ENCODE peak calls at places on chromosome 20, in four cellular contexts. J, K, Q and W are unnamed samples.

GRCh38 chr20:37977786-37978185 is 55.5 kb downstream of the TTI1 start:
- DNase-seq in K (no peak), Q (no peak), J (no peak), W (no peak)

GRCh38 chr20:9422335-9422734 is 92.1 kb upstream of the LAMP5 start:
- DNase-seq in J (no peak), Q (no peak), K (no peak), W (no peak)

GRCh38 chr20:5845686-5846651 is 95.8 kb downstream of the SHLD1 start:
- DNase-seq in Q (no peak), K (peak), J (no peak), W (no peak)

GRCh38 chr20:54134445-54135220 is 39.2 kb downstream of the CYP24A1 start:
- DNase-seq in K (no peak), Q (no peak), J (peak), W (no peak)

GRCh38 chr20:14724465-14724864 is 387.1 kb upstream of the FLRT3 start:
- DNase-seq in J (no peak), Q (no peak), K (no peak), W (no peak)

GRCh38 chr20:5504061-5504739 is 187.4 kb upstream of the PROKR2 start:
- DNase-seq in J (peak), Q (peak), K (no peak), W (no peak)

GRCh38 chr20:17662333-17663039 is 19.6 kb downstream of the RRBP1 start:
- DNase-seq in Q (no peak), J (no peak), K (no peak), W (no peak)

GRCh38 chr20:5657190-5657872 is 92.9 kb upstream of the SHLD1 start:
- DNase-seq in Q (no peak), J (peak), K (no peak), W (no peak)

GRCh38 chr20:34629904-34630303 is 47.0 kb downstream of the PIGU start:
- DNase-seq in Q (no peak), K (no peak), J (no peak), W (no peak)

GRCh38 chr20:43170771-43171170 is 18.9 kb downstream of the PTPRT start:
- DNase-seq in K (no peak), J (no peak), Q (no peak), W (no peak)

GRCh38 chr20:1427457-1428054 is 34.7 kb upstream of the FKBP1A start:
- DNase-seq in J (peak), Q (no peak), K (no peak), W (no peak)

GRCh38 chr20:37209661-37210314 is 30.4 kb upstream of the MROH8 start:
- DNase-seq in K (no peak), J (no peak), Q (no peak), W (no peak)

GRCh38 chr20:46343358-46344357 is 35.4 kb upstream of the CDH22 start:
- DNase-seq in J (no peak), K (no peak), Q (no peak), W (no peak)

GRCh38 chr20:528923-529594 is 14.5 kb downstream of the CSNK2A1 start:
- DNase-seq in Q (no peak), J (no peak), K (no peak), W (no peak)

GRCh38 chr20:19269737-19270325 is 57.4 kb downstream of the SLC24A3 start:
- DNase-seq in Q (no peak), J (no peak), K (no peak), W (no peak)

GRCh38 chr20:15561707-15562106 is 1011.5 kb downstream of the KIF16B start:
- DNase-seq in Q (no peak), J (no peak), K (no peak), W (no peak)

GRCh38 chr20:63217706-63218105 is 1.8 kb upstream of the YTHDF1 start:
- DNase-seq in J (peak), K (no peak), Q (no peak), W (no peak)

GRCh38 chr20:15767636-15768369 is 805.4 kb downstream of the KIF16B start:
- DNase-seq in Q (no peak), K (no peak), J (no peak), W (no peak)

GRCh38 chr20:41261260-41261659 is 56.3 kb downstream of the ZHX3 start:
- DNase-seq in K (no peak), J (no peak), Q (no peak), W (no peak)

GRCh38 chr20:39252035-39252434 is 289.9 kb downstream of the DHX35 start:
- DNase-seq in Q (no peak), J (no peak), K (no peak), W (no peak)

GRCh38 chr20:41135187-41135887 is 2.0 kb upstream of the PLCG1 start:
- DNase-seq in K (no peak), Q (peak), J (peak), W (peak)

GRCh38 chr20:23645575-23645974 is 7.8 kb upstream of the CST3 start:
- DNase-seq in Q (no peak), J (no peak), K (no peak), W (no peak)

GRCh38 chr20:34771680-34772081 is 53.8 kb downstream of the NCOA6 start:
- DNase-seq in K (no peak), J (no peak), Q (no peak), W (no peak)

GRCh38 chr20:32737371-32738223 is 5.7 kb downstream of the COMMD7 start:
- DNase-seq in K (no peak), J (no peak), Q (no peak), W (no peak)

GRCh38 chr20:61271273-61272221 is 19.5 kb downstream of the CDH4 start:
- DNase-seq in J (no peak), Q (no peak), K (no peak), W (no peak)

GRCh38 chr20:32623667-32624157 is 38.6 kb upstream of the NOL4L start:
- DNase-seq in Q (no peak), K (no peak), J (no peak), W (no peak)

GRCh38 chr20:1854246-1854645 is 41.0 kb upstream of the SIRPA start:
- DNase-seq in Q (no peak), K (no peak), J (peak), W (no peak)

GRCh38 chr20:17024513-17025105 is 202.2 kb upstream of the PCSK2 start:
- DNase-seq in J (peak), K (no peak), Q (no peak), W (no peak)

GRCh38 chr20:18694071-18694470 is 106.2 kb downstream of the DTD1 start:
- DNase-seq in Q (no peak), K (no peak), J (no peak), W (no peak)

GRCh38 chr20:32727663-32728062 is 15.6 kb downstream of the COMMD7 start:
- DNase-seq in K (no peak), J (no peak), Q (no peak), W (no peak)

GRCh38 chr20:19382371-19382770 is 169.9 kb downstream of the SLC24A3 start:
- DNase-seq in Q (no peak), K (no peak), J (no peak), W (no peak)

GRCh38 chr20:32589256-32589655 is 4.1 kb upstream of the NOL4L start:
- DNase-seq in Q (no peak), J (no peak), K (no peak), W (no peak)

GRCh38 chr20:41142914-41143313 is 5.6 kb downstream of the PLCG1 start:
- DNase-seq in Q (no peak), K (no peak), J (no peak), W (no peak)

GRCh38 chr20:16391003-16391402 is 182.2 kb downstream of the KIF16B start:
- DNase-seq in Q (no peak), J (no peak), K (no peak), W (no peak)

GRCh38 chr20:24470782-24471582 is 1.6 kb downstream of the SYNDIG1 start:
- DNase-seq in K (no peak), Q (no peak), J (no peak), W (no peak)

GRCh38 chr20:57469418-57470211 is 55.3 kb downstream of the CTCFL start:
- DNase-seq in J (no peak), Q (no peak), K (no peak), W (no peak)

GRCh38 chr20:37392441-37393195 is 46.7 kb downstream of the SRC start:
- DNase-seq in K (no peak), J (peak), Q (peak), W (peak)

GRCh38 chr20:19683168-19683567 is 74.9 kb upstream of the RIN2 start:
- DNase-seq in J (no peak), K (no peak), Q (no peak), W (no peak)

DNA sequence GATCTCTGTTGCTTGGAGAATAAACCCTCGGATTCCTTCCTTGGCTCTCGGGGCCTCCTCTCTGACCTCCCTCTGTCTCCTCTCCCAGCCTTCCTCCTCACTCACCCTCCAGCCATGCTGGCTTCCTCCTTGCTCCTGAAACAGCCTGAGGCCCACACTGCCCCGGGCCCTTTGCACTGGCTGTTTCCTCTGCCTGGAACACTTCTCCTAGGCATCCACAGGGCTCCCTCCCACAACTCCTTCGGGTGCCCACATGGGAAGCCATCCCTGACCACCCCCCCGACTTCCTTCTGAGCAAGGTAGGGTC is 87.7 kb downstream of the CEBPB start:
- DNase-seq in Q (no peak), J (no peak), K (no peak), W (no peak)
- TF ChIP-seq TARDBP in Q (no peak), J (no peak), K (no peak), W (no peak)

GRCh38 chr20:49009899-49010631 is 36.0 kb upstream of the CSE1L start:
- DNase-seq in J (no peak), Q (no peak), K (no peak), W (no peak)
- TF ChIP-seq TARDBP in J (no peak), Q (no peak), K (no peak), W (no peak)

DNA sequence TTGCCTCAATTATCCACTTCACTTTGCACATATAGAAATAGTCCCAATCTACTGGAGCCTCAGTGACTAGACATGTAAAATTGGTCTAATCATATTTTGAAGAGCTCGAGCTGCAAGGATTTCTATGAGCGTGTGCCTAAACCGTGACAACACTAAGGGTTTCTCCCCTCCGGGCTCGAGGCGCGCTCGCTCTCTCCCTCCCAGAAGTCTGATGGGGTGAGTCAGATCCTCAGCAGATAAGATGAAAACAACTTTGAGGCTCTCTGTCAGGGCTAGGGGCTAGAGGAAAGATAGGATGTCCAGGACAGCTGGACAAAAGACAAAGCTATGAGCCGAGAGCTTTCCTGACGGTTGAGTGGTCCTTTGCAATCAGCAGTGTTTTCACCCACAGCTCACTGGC is 16.8 kb downstream of the GNAS-AS1 start:
- DNase-seq in J (no peak), Q (no peak), K (no peak), W (no peak)
- TF ChIP-seq TARDBP in J (no peak), Q (no peak), K (no peak), W (no peak)

DNA sequence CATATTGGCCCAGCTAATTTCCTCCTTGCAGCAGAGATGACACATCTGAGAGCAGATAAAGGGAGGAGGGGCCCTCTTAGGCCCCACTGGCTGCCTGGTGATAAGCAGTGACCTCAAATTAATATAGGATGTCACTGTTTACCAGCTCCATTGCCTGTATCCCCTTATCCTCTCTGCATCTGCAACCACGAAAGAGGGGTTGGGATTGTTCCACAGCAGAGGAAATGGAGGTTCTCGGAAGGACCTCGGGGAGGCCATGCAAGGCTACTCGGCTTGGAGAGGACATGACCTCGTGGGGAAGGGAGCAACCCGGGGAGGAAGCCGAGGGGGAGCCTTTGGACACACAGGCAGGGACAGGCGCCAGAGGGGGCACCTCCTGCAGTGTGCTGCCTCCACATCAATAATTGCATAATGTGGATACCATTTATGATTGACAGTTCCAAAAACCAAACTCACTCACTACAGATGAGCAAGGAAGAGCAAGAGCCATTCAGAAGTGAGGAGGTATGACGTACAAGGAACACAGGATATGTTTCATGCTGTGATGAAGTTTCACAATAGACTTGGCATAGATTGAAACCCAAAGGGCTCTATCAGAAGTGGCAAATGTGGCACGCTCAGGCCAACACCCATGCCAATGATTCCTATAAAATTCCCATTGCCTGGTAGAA is 177.2 kb upstream of the RNF24 start:
- DNase-seq in K (no peak), J (no peak), Q (peak), W (no peak)
- TF ChIP-seq TARDBP in K (no peak), J (no peak), Q (peak), W (no peak)

GRCh38 chr20:47349365-47350180 is 6.9 kb downstream of the ZMYND8 start:
- DNase-seq in J (no peak), Q (no peak), K (no peak), W (no peak)
- TF ChIP-seq TARDBP in J (no peak), Q (no peak), K (no peak), W (no peak)

DNA sequence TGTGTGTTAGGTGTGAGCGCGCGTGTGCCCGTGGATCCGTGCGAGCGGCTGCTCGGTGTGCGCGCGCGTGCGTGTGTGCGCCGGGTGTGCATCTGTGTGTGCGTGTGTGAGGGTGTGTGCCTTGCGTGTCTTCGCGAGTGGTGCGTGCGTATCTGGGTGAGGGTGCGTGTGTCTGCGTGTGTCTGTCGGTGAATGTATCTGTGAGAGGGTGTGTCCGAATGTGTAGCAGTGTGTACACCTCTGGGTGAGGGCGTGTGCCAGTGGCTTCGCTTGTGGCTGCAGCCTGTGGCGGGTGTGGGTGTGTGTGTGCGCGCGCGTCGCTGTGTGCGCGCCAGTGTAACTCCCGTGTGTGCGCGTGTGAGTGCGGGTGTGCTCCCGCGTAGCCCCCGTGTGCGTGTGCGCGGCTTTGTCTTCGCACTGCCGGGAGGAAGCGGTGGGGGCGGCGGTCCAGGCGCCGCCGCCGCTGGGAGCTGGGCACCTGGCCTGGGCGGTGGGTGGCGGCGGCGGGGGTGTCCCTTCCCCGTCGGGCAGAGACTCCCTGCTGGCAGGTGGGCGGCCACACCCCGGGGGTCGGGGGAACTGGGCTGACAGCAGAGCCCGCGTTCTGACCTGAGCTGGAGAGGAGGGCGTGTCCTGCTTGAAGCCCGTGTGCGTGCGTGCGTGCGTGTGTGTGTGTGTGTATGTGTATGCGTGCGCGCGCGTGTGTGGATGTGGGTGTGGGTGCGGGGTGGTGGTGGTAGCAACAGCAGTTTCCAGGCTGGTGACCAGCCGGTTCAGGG is 61.3 kb upstream of the EPB41L1 start:
- DNase-seq in Q (no peak), J (no peak), K (no peak), W (no peak)
- TF ChIP-seq TARDBP in Q (no peak), J (no peak), K (no peak), W (peak)

DNA sequence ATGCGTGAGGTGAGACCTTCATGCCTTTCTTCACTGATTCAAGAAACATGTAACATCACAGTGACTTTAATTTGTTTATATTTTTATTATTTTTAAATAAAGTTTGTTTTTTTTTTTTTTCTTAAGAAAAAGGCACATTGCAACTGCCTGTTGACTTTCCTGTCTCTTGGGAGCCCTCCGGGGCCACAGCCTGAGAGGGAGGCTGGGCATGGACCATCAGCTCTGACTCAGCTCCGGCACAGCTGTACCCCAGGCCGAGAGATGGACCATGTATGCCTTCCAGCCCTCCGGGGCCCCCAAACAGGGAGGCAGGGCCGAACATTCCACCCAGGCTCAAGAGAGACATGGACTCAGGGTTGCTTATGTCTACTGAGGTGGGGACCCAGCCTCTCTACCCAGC is 99.9 kb downstream of the NFATC2 start:
- DNase-seq in J (no peak), K (no peak), Q (no peak), W (no peak)
- TF ChIP-seq TARDBP in J (no peak), K (no peak), Q (no peak), W (no peak)

DNA sequence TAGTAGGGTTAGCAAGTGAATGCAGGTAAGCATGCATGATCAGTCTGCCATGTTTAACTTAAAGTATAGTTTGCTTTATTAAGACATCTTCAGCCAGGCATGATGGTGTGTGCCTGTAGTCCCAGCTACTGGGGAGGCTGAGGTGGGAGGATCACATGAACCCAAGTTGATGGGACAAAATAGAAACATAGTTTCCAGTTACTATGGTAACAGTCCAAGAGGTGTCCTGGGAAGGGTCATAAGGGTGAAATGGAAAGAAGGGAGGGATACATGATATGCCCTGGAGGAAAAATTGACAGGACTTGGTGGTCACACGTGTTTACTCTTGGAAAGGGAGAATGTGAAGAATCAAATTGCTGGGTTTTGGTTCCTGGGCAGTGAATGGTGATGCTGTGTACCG is 139.6 kb downstream of the SULF2 start:
- DNase-seq in K (no peak), J (no peak), Q (no peak), W (no peak)
- TF ChIP-seq TARDBP in K (no peak), J (no peak), Q (no peak), W (no peak)

DNA sequence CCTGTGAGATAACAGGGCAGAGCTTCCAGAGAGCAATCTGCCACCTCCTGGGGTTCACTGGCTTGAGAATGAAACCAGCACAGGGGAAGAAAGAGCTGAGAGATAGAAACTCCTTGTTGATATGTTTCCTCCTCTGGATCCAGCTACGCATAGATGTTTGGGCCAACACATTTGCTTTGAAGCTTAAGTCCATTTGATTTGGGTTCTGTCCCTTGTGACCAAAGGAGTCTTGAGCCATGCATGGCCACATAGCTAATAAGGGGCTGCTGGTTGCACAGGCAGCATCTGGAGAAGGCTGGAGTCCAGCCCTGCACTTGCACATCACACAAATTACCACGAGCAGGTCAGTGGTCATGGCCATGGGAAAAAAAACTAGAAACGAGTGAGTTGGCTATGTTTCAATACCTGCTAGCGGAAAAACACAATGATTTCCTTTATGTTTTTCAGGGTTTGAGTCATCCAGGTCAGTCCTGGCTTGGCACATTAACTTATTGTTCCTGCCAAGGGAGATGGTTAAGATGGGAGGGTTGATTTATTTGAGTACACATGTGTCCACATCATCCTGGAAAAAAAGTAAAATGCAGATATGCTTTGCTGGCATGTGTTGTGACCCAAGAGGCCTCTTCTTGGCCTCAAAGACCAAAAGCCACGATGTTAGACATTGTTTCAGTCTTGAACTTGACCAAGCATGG is 5.7 kb upstream of the STX16 start:
- DNase-seq in Q (no peak), J (peak), K (no peak), W (no peak)
- TF ChIP-seq TARDBP in Q (no peak), J (no peak), K (no peak), W (no peak)